ENCODE peak calls at places on chromosomes 3 and 15, in six cellular contexts. One of them, this sample, is unnamed. For H3K4me1, the result is how much of the 10 kb centered on the place peaks cover.

GRCh38 chr15:78675206-78675605 is 34.2 kb upstream of the CHRNB4 start:
- DNase-seq in body of pancreas: no peak
- DNase-seq in stomach: no peak
- DNase-seq in mammary epithelial cell: no peak
- DNase-seq in H9: no peak
- DNase-seq in fibroblast of lung: no peak
- DNase-seq in this sample: no peak

GRCh38 chr15:77889009-77889806 is 188.3 kb downstream of the TBC1D2B start:
- DNase-seq in body of pancreas: no peak
- DNase-seq in stomach: no peak
- DNase-seq in mammary epithelial cell: no peak
- DNase-seq in H9: no peak
- DNase-seq in fibroblast of lung: no peak
- DNase-seq in this sample: no peak

GRCh38 chr3:68089572-68089991 is 435.2 kb upstream of the SUCLG2 start:
- DNase-seq in body of pancreas: peak
- DNase-seq in stomach: no peak
- DNase-seq in mammary epithelial cell: no peak
- DNase-seq in H9: no peak
- DNase-seq in fibroblast of lung: peak
- DNase-seq in this sample: no peak

GRCh38 chr3:144109944-144110343 is 138.3 kb downstream of the DIPK2A start:
- DNase-seq in body of pancreas: no peak
- DNase-seq in stomach: no peak
- DNase-seq in mammary epithelial cell: no peak
- DNase-seq in H9: no peak
- DNase-seq in fibroblast of lung: no peak
- DNase-seq in this sample: no peak

GRCh38 chr3:63726656-63727055 is 74.2 kb downstream of the SNTN start:
- DNase-seq in body of pancreas: no peak
- DNase-seq in stomach: no peak
- DNase-seq in mammary epithelial cell: no peak
- DNase-seq in H9: no peak
- DNase-seq in fibroblast of lung: no peak
- DNase-seq in this sample: no peak

GRCh38 chr15:44317423-44317822 is 28.9 kb downstream of the GOLM2 start:
- DNase-seq in body of pancreas: no peak
- DNase-seq in stomach: no peak
- DNase-seq in mammary epithelial cell: no peak
- DNase-seq in H9: no peak
- DNase-seq in fibroblast of lung: no peak
- DNase-seq in this sample: no peak

GRCh38 chr15:73021139-73021621 is 31.1 kb upstream of the NEO1 start:
- DNase-seq in body of pancreas: peak
- DNase-seq in stomach: no peak
- DNase-seq in mammary epithelial cell: no peak
- DNase-seq in H9: peak
- DNase-seq in fibroblast of lung: no peak
- DNase-seq in this sample: no peak

GRCh38 chr3:77096966-77097890 is 57.3 kb downstream of the ROBO2 start:
- DNase-seq in body of pancreas: no peak
- DNase-seq in stomach: no peak
- DNase-seq in mammary epithelial cell: peak
- DNase-seq in H9: no peak
- DNase-seq in fibroblast of lung: no peak
- DNase-seq in this sample: no peak

GRCh38 chr3:178532414-178532813 is 3.8 kb upstream of the KCNMB2 start:
- DNase-seq in body of pancreas: no peak
- DNase-seq in stomach: no peak
- DNase-seq in mammary epithelial cell: no peak
- DNase-seq in H9: no peak
- DNase-seq in fibroblast of lung: no peak
- DNase-seq in this sample: no peak

GRCh38 chr3:53170325-53171108 is 9.5 kb downstream of the PRKCD start:
- DNase-seq in body of pancreas: peak
- DNase-seq in stomach: no peak
- DNase-seq in mammary epithelial cell: peak
- DNase-seq in H9: no peak
- DNase-seq in fibroblast of lung: no peak
- DNase-seq in this sample: no peak

GRCh38 chr3:146948161-146948560 is 343.0 kb upstream of the PLSCR5 start:
- DNase-seq in body of pancreas: no peak
- DNase-seq in stomach: no peak
- DNase-seq in mammary epithelial cell: no peak
- DNase-seq in H9: no peak
- DNase-seq in fibroblast of lung: no peak
- DNase-seq in this sample: no peak

GRCh38 chr3:120680193-120680894 is 1.7 kb downstream of the HGD start:
- DNase-seq in body of pancreas: no peak
- DNase-seq in stomach: no peak
- DNase-seq in mammary epithelial cell: no peak
- DNase-seq in H9: no peak
- DNase-seq in fibroblast of lung: no peak
- DNase-seq in this sample: no peak

GRCh38 chr15:50265620-50266019 is at the start of gene HDC:
- DNase-seq in body of pancreas: no peak
- DNase-seq in stomach: no peak
- DNase-seq in mammary epithelial cell: no peak
- DNase-seq in H9: no peak
- DNase-seq in fibroblast of lung: no peak
- DNase-seq in this sample: no peak

GRCh38 chr15:77032647-77033416 is 37.9 kb downstream of the PSTPIP1 start:
- DNase-seq in body of pancreas: peak
- DNase-seq in stomach: peak
- DNase-seq in mammary epithelial cell: no peak
- DNase-seq in H9: no peak
- DNase-seq in fibroblast of lung: no peak
- DNase-seq in this sample: no peak

GRCh38 chr3:42790714-42791229 is 13.5 kb downstream of the HIGD1A start:
- DNase-seq in body of pancreas: no peak
- DNase-seq in stomach: no peak
- DNase-seq in mammary epithelial cell: no peak
- DNase-seq in H9: no peak
- DNase-seq in fibroblast of lung: peak
- DNase-seq in this sample: no peak

GRCh38 chr15:48897144-48897814 is 19.3 kb downstream of the EID1 start:
- DNase-seq in body of pancreas: no peak
- DNase-seq in stomach: no peak
- DNase-seq in mammary epithelial cell: peak
- DNase-seq in H9: no peak
- DNase-seq in fibroblast of lung: peak
- DNase-seq in this sample: no peak

GRCh38 chr3:43214616-43215015 is 71.7 kb upstream of the SNRK start:
- DNase-seq in body of pancreas: no peak
- DNase-seq in stomach: no peak
- DNase-seq in mammary epithelial cell: peak
- DNase-seq in H9: no peak
- DNase-seq in fibroblast of lung: no peak
- DNase-seq in this sample: no peak

GRCh38 chr3:179732661-179733348 is 80.0 kb downstream of the USP13 start:
- DNase-seq in body of pancreas: no peak
- DNase-seq in stomach: no peak
- DNase-seq in mammary epithelial cell: no peak
- DNase-seq in H9: no peak
- DNase-seq in fibroblast of lung: no peak
- DNase-seq in this sample: no peak

GRCh38 chr15:47861186-47861585 is 143.9 kb downstream of the SEMA6D start:
- DNase-seq in body of pancreas: no peak
- DNase-seq in stomach: no peak
- DNase-seq in mammary epithelial cell: no peak
- DNase-seq in H9: no peak
- DNase-seq in fibroblast of lung: no peak
- DNase-seq in this sample: no peak

DNA sequence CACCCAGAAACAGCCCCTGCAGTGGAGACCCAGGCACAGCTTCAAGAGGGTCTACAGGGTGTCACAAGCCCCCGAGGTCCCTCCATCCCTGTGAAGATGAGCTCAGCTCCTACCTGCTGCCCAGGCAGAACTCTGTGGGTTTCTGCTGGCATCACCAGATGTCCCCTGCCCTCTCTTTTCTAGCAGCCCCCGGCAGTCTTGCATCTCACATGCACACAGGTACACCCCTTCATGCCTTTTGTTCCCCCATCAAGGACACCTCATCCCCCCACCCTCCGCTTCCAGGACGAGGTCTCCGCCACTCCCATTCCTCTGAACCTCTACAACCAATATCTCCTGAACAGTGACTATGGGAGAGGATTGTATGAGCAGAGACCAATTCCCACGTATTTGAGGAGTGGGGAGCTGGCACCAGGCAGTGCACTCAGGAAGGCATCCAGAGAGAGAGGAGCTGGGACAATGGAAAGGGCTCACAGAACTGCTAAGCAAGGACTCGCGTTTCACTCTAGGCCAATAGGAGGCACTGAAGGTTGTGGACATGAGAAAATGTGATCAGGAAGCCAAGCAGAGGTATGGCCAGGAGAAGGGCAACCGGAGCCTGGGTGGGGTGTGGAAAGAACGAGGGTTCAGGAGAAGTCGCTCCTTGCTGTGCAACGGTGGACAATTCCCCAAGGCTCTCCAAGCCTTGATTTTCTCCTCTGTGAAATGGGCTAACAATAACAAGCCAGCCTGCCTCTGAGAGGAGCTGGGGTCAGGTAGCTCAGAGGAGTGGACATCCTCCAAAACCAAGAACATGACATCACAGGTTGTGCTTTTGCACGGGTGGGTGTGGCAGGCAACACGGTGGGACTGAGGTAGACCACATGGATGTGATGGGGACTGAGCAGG is 115.2 kb downstream of the CHSY1 start:
- DNase-seq in body of pancreas: no peak
- DNase-seq in stomach: no peak
- DNase-seq in mammary epithelial cell: no peak
- DNase-seq in H9: no peak
- DNase-seq in fibroblast of lung: no peak
- DNase-seq in this sample: no peak
- H3K27ac ChIP-seq in body of pancreas: no peak
- H3K27ac ChIP-seq in stomach: peak
- H3K27ac ChIP-seq in mammary epithelial cell: no peak
- H3K27ac ChIP-seq in H9: no peak
- H3K27ac ChIP-seq in fibroblast of lung: no peak
- H3K27ac ChIP-seq in this sample: no peak

GRCh38 chr3:87272718-87273337 is 3.6 kb downstream of the POU1F1 start:
- DNase-seq in body of pancreas: no peak
- DNase-seq in stomach: no peak
- DNase-seq in mammary epithelial cell: no peak
- DNase-seq in H9: no peak
- DNase-seq in fibroblast of lung: no peak
- DNase-seq in this sample: no peak
- H3K4me1 ChIP-seq in body of pancreas: under half
- H3K4me1 ChIP-seq in stomach: under half
- H3K4me1 ChIP-seq in mammary epithelial cell: under half
- H3K4me1 ChIP-seq in H9: under half
- H3K4me1 ChIP-seq in fibroblast of lung: under half
- H3K4me1 ChIP-seq in this sample: under half

DNA sequence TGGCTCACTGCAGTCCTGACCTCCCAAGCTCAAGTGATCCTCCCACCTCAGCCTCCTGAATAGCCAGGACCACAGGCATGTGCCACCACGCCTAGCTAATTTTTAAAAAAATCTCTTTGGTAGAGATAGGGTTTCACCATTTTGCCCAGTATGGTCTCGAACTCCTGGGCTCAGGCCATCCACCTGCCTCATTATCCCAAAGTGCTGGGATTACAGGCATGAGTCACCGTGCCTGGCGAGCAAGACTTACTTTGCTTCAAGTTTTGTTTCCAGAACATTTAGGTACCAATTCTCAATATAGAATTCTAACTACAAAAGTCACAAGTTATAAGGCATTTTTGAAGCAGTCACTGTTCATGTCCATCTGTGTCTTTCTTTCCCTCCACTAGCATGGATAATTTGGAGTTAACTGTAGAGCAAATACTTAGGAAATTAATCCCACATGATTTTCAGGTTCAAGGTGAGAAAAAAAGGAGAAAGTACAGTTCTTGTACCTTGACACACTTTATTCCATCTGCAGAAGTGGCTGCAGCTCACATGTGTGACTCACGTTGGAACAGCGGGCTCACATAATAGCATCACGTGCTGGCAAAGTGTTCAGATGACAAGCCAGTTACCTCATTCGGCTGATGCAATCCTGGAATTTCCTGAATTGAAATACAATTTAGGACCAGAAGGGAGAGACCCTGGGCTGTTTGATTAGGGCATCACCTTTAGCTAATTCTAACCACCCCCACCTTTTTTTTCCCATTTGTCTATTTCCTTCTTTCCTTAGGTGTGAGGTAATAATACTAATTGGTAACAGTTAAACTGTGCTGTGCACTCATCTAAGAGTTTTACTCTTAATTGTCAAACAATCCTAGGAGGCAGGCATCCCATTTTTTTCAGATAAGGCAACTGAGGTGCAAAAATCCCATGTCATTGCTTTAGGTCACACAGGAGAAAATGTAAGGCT is 46.9 kb upstream of the NEDD4 start:
- DNase-seq in body of pancreas: peak
- DNase-seq in stomach: peak
- DNase-seq in mammary epithelial cell: peak
- DNase-seq in H9: peak
- DNase-seq in fibroblast of lung: peak
- DNase-seq in this sample: no peak
- H3K27ac ChIP-seq in body of pancreas: peak
- H3K27ac ChIP-seq in stomach: peak
- H3K27ac ChIP-seq in mammary epithelial cell: peak
- H3K27ac ChIP-seq in H9: no peak
- H3K27ac ChIP-seq in fibroblast of lung: peak
- H3K27ac ChIP-seq in this sample: no peak

GRCh38 chr15:41259546-41260189 is 28.6 kb downstream of the CHP1 start:
- DNase-seq in body of pancreas: no peak
- DNase-seq in stomach: peak
- DNase-seq in mammary epithelial cell: no peak
- DNase-seq in H9: no peak
- DNase-seq in fibroblast of lung: no peak
- DNase-seq in this sample: no peak

GRCh38 chr15:41262571-41262970 is 31.5 kb downstream of the CHP1 start:
- DNase-seq in body of pancreas: no peak
- DNase-seq in stomach: no peak
- DNase-seq in mammary epithelial cell: no peak
- DNase-seq in H9: no peak
- DNase-seq in fibroblast of lung: no peak
- DNase-seq in this sample: no peak

GRCh38 chr15:41269887-41270286 is 38.8 kb downstream of the CHP1 start:
- DNase-seq in body of pancreas: no peak
- DNase-seq in stomach: no peak
- DNase-seq in mammary epithelial cell: no peak
- DNase-seq in H9: no peak
- DNase-seq in fibroblast of lung: no peak
- DNase-seq in this sample: no peak

GRCh38 chr15:41258706-41259471 is 27.8 kb downstream of the CHP1 start:
- DNase-seq in body of pancreas: peak
- DNase-seq in stomach: peak
- DNase-seq in mammary epithelial cell: peak
- DNase-seq in H9: no peak
- DNase-seq in fibroblast of lung: peak
- DNase-seq in this sample: no peak

DNA sequence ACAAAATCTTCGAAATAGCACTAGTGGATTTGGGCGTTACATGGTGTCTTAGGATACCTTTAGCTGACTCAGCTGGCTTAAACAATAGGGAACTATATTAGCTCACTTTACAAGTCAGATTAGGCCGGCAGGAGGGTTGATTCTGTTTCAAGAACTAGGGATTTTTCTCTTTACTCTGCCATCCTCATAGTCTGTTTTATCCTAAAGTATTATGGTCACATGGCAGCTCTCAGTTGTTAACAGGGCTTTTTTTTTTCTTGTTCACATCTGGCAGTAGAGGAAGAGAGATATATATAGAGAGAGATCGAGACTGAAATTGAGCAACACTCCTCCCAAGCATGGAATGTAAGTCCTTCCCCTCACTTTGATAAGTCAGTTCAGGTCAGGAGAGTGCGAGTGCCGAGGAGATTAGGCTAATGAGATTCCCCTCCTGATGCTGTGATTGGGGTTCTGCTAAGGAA is 32.9 kb downstream of the CHP1 start:
- DNase-seq in body of pancreas: no peak
- DNase-seq in stomach: no peak
- DNase-seq in mammary epithelial cell: no peak
- DNase-seq in H9: peak
- DNase-seq in fibroblast of lung: peak
- DNase-seq in this sample: no peak
- H3K4me1 ChIP-seq in body of pancreas: under half
- H3K4me1 ChIP-seq in stomach: under half
- H3K4me1 ChIP-seq in mammary epithelial cell: under half
- H3K4me1 ChIP-seq in H9: under half
- H3K4me1 ChIP-seq in fibroblast of lung: under half
- H3K4me1 ChIP-seq in this sample: under half